ENCODE peak calls at places on chromosomes 12 and 14, in seven cellular contexts. F is germinal center; V is ACHN; G is Caki2; N is NCI-H1694; H is activated T-helper 1 cell treated with anti-CD3 and anti-CD28 coated beads, Interleukin-12 subunit alpha, Interleukin-12 subunit beta, Interleukin-2, Interleukin-4 antibody, amounts not matched to agents 30 ng/mL and 10 ng/mL and 1 ng/mL, durations not matched to agents 14 hours and 24 hours and 36 hours; J is esophagus muscularis mucosa. K is an unnamed sample.

GRCh38 chr12:24928131-24928530 is 20.8 kb downstream of the BCAT1 start:
- DNase-seq in J (peak; percentile 29), V (no peak), N (no peak), F (no peak), H (no peak), G (no peak), K (no peak)

GRCh38 chr12:69007858-69008314 is 74.9 kb upstream of the CPM start:
- DNase-seq in F (no peak), G (no peak), N (peak; percentile 62), H (no peak), V (no peak), J (no peak), K (no peak)

GRCh38 chr12:117212563-117213190 is 22.4 kb upstream of the FBXO21 start:
- DNase-seq in J (no peak), N (peak; percentile 86), G (peak; percentile 46), H (peak; percentile 22), V (peak; percentile 77), F (peak; percentile 56), K (peak; percentile 43)

GRCh38 chr12:16198884-16199283 is 78.6 kb downstream of the SLC15A5 start:
- DNase-seq in J (no peak), H (no peak), N (no peak), G (no peak), F (peak; percentile 32), V (no peak), K (no peak)

GRCh38 chr12:95790912-95791849 is 617 bp upstream of the NTN4 start:
- DNase-seq in V (peak; percentile 57), H (no peak), N (no peak), G (peak; percentile 55), F (peak; percentile 18), J (no peak), K (peak; percentile 45)

GRCh38 chr12:110616471-110617115 is 2.7 kb downstream of the TCTN1 start:
- DNase-seq in N (no peak), J (no peak), V (no peak), H (no peak), F (no peak), G (no peak), K (no peak)

GRCh38 chr14:49939884-49940510 is 47.1 kb downstream of the ARF6 start:
- DNase-seq in F (no peak), J (no peak), V (no peak), G (no peak), N (no peak), H (no peak), K (no peak)

GRCh38 chr12:5243014-5243413 is 188.9 kb upstream of the NTF3 start:
- DNase-seq in N (no peak), F (no peak), J (no peak), H (no peak), V (no peak), G (no peak), K (peak; percentile 50)

GRCh38 chr14:88919502-88919901 is 95.1 kb downstream of the TTC8 start:
- DNase-seq in F (no peak), V (peak; percentile 20), H (no peak), N (no peak), G (no peak), J (no peak), K (no peak)

GRCh38 chr14:103110681-103111296 is 12.5 kb upstream of the TNFAIP2 start:
- DNase-seq in G (no peak), N (peak; percentile 75), V (no peak), F (no peak), J (no peak), H (no peak), K (peak; percentile 85)

GRCh38 chr12:558595-558994 is 98.9 kb downstream of the B4GALNT3 start:
- DNase-seq in J (no peak), N (no peak), H (no peak), G (no peak), V (no peak), F (no peak), K (no peak)

GRCh38 chr12:29518407-29518806 is 20.9 kb upstream of the OVCH1 start:
- DNase-seq in N (no peak), J (no peak), V (no peak), G (no peak), F (no peak), H (no peak), K (no peak)

GRCh38 chr12:26150737-26151450 is 26.1 kb upstream of the BHLHE41 start:
- DNase-seq in G (no peak), J (no peak), N (no peak), F (no peak), H (no peak), V (peak; percentile 29), K (no peak)

GRCh38 chr14:104284107-104284592 is 145.8 kb downstream of the KIF26A start:
- DNase-seq in N (no peak), V (no peak), J (no peak), F (no peak), H (no peak), G (no peak), K (peak; percentile 37)